ENCODE peak calls at places on chromosome 13, in ten cellular contexts. T, U, V, S, X, K, N, A, Q and I are unnamed samples.

GRCh38 chr13:72652681-72653080 is 74.7 kb downstream of the MZT1 start:
- DNase-seq in T (no peak), U (no peak), V (no peak), S (no peak), X (no peak), K (no peak), N (no peak), A (no peak), Q (peak; percentile 31), I (no peak)

GRCh38 chr13:31731923-31732322 is 7.4 kb upstream of the RXFP2 start:
- DNase-seq in T (no peak), U (no peak), V (no peak), S (peak; percentile 38), X (no peak), K (no peak), N (no peak), A (no peak), Q (no peak), I (no peak)

GRCh38 chr13:113917096-113917495 is 53.2 kb upstream of the GAS6 start:
- DNase-seq in T (no peak), U (no peak), V (no peak), S (no peak), X (no peak), K (no peak), N (no peak), A (no peak), Q (no peak), I (no peak)

GRCh38 chr13:74773263-74773662 is 639.1 kb upstream of the KLF12 start:
- DNase-seq in T (no peak), U (no peak), V (no peak), S (peak; percentile 42), X (no peak), K (no peak), N (no peak), A (no peak), Q (no peak), I (no peak)

GRCh38 chr13:42110410-42111155 is 62.1 kb downstream of the DGKH start:
- DNase-seq in T (peak; percentile 87), U (peak; percentile 50), V (no peak), S (peak; percentile 84), X (no peak), K (no peak), N (peak; percentile 25), A (peak; percentile 36), Q (peak; percentile 55), I (no peak)

GRCh38 chr13:72384186-72384823 is 343.1 kb downstream of the MZT1 start:
- DNase-seq in T (no peak), U (no peak), V (no peak), S (no peak), X (no peak), K (no peak), N (no peak), A (no peak), Q (peak; percentile 5), I (no peak)

GRCh38 chr13:82688400-82688999 is 1193.8 kb downstream of the SLITRK1 start:
- DNase-seq in T (no peak), U (no peak), V (no peak), S (peak; percentile 33), X (no peak), K (no peak), N (no peak), A (no peak), Q (peak; percentile 7), I (no peak)

GRCh38 chr13:44140146-44140545 is 233.5 kb upstream of the SERP2 start:
- DNase-seq in T (no peak), U (no peak), V (no peak), S (no peak), X (no peak), K (no peak), N (peak; percentile 69), A (peak; percentile 93), Q (no peak), I (no peak)

GRCh38 chr13:113840541-113841354 is 23.1 kb downstream of the GAS6 start:
- DNase-seq in T (no peak), U (no peak), V (peak; percentile 63), S (no peak), X (peak; percentile 83), K (no peak), N (no peak), A (no peak), Q (no peak), I (peak; percentile 79)